ENCODE peak calls at places on chromosomes 3 and 15, in nine cellular contexts. M, E, L, S, G, U, D, O and B are unnamed samples.

GRCh38 chr3:16056210-16056607 is 118.3 kb upstream of the GALNT15 start:
- DNase-seq in M (peak; percentile 45), O (no peak), S (no peak), L (no peak), D (no peak), G (peak; percentile 67), E (peak; percentile 91), U (peak; percentile 46), B (no peak)

GRCh38 chr3:186054481-186055399 is 54.1 kb downstream of the ETV5 start:
- DNase-seq in U (no peak), D (no peak), G (no peak), E (no peak), M (no peak), O (no peak), L (no peak), S (no peak), B (no peak)

GRCh38 chr15:36358094-36358961 is 221.1 kb upstream of the CDIN1 start:
- DNase-seq in S (peak; percentile 49), L (no peak), E (peak; percentile 40), U (peak; percentile 35), D (no peak), M (peak; percentile 96), G (no peak), O (no peak), B (no peak)

GRCh38 chr3:157531301-157531660 is 28.1 kb upstream of the VEPH1 start:
- DNase-seq in O (no peak), E (no peak), S (peak; percentile 39), D (no peak), L (no peak), M (peak; percentile 39), U (peak; percentile 26), G (no peak), B (no peak)

GRCh38 chr3:28667646-28668376 is 319.2 kb upstream of the AZI2 start:
- DNase-seq in L (peak; percentile 39), M (peak; percentile 61), G (peak; percentile 47), O (peak; percentile 47), S (peak; percentile 83), D (peak; percentile 78), E (peak; percentile 83), U (peak; percentile 71), B (peak; percentile 76)

GRCh38 chr3:186930639-186931486 is 537 bp downstream of the ST6GAL1 start:
- DNase-seq in U (peak; percentile 37), M (peak; percentile 59), G (peak; percentile 62), E (peak; percentile 60), O (peak; percentile 77), D (peak; percentile 87), S (peak; percentile 62), L (no peak), B (peak; percentile 73)

GRCh38 chr3:192906940-192907339 is 10.7 kb downstream of the MB21D2 start:
- DNase-seq in U (peak; percentile 68), M (no peak), S (peak; percentile 76), O (no peak), E (no peak), L (no peak), G (no peak), D (no peak), B (no peak)

GRCh38 chr3:138308783-138309182 is 20.9 kb downstream of the NME9 start:
- DNase-seq in M (no peak), E (no peak), D (no peak), S (no peak), O (no peak), L (no peak), U (no peak), G (no peak), B (no peak)

GRCh38 chr3:150761831-150762661 is 923 bp downstream of the SIAH2 start:
- DNase-seq in O (peak; percentile 68), M (peak; percentile 58), S (peak; percentile 64), U (peak; percentile 69), L (no peak), D (peak; percentile 31), E (peak; percentile 75), G (peak; percentile 45), B (peak; percentile 27)

GRCh38 chr3:129314757-129315385 is 36.2 kb downstream of the HMCES start:
- DNase-seq in E (peak; percentile 87), D (peak; percentile 90), M (peak; percentile 90), O (peak; percentile 88), U (peak; percentile 71), S (peak; percentile 79), G (peak; percentile 83), L (no peak), B (peak; percentile 97)
- TF ChIP-seq CTCF in E (no peak), D (no peak), M (no peak), O (no peak), U (no peak), S (no peak), G (no peak), L (no peak), B (peak; percentile 15)

GRCh38 chr15:66685638-66686150 is 16.3 kb upstream of the SMAD6 start:
- DNase-seq in M (no peak), G (no peak), L (no peak), E (no peak), D (no peak), O (no peak), U (no peak), S (peak; percentile 38), B (no peak)
- TF ChIP-seq CTCF in M (peak; percentile 48), G (no peak), L (peak; percentile 57), E (peak; percentile 38), D (no peak), O (no peak), U (no peak), S (peak; percentile 63), B (peak; percentile 31)

DNA sequence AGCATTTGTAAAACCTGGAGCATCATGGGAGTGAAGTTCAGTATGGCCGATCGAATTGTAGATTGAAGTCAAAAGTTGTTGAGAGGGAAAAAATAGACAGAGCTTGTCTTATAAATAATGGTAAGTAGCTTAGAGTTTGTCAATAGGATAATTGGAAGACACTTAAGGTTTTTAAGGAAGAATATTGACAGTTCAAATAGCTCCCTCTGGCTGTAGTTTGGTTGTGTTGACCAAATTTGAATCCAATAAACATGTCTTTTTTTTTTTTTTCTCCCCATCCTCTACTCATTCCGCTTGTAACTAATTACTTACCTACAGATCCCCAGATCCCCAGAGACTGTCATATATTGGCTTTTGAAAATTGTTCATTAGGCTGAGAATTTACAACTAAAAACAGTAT is 677.0 kb downstream of the AGBL1 start:
- DNase-seq in S (no peak), L (no peak), E (no peak), M (no peak), G (no peak), D (no peak), O (no peak), U (peak; percentile 33), B (no peak)
- TF ChIP-seq CTCF in S (no peak), L (no peak), E (peak; percentile 23), M (no peak), G (no peak), D (no peak), O (no peak), U (peak; percentile 34), B (peak; percentile 8)

DNA sequence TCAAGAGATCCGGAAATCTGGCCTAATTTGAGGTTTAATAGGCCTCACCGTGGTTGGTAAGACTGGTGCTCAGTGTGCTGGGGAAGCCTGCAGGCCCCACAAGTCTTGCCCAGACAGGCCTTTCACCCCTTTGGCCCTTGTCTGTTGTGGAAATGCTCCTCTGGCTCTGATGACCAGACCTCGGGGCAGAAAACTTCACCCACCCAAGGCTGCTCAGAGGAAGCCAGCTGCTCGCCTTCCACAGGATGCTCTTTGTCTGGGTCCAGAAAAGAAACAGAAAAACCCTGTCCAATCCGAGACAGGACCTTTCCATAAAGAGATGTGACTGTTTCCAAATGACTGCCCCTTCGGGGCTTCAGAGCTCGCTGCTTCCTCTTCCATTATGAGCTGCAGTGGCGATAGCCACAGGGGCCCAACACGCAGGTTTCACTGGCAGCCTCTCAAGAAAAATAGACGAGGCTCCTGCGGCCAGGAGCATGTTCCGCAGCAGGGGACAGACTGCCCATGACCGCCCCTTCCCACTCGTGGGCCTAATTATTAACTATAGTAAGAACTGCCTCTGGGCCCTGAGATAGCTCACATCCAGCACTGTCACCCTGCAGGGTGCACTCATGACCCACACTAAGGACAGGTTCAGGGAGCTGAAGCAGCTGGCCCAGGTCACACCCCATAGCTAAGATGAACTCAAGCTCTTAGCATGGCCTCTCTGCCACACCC is 6.8 kb upstream of the SNX22 start:
- DNase-seq in D (no peak), S (no peak), L (no peak), E (no peak), O (no peak), U (no peak), M (no peak), G (no peak), B (no peak)
- TF ChIP-seq CTCF in D (no peak), S (no peak), L (no peak), E (no peak), O (no peak), U (no peak), M (no peak), G (no peak), B (no peak)

GRCh38 chr15:68630836-68631235 is 52.0 kb downstream of the CORO2B start:
- DNase-seq in U (no peak), D (no peak), G (no peak), S (no peak), O (no peak), E (no peak), M (no peak), L (no peak), B (no peak)
- TF ChIP-seq CTCF in U (no peak), D (no peak), G (no peak), S (peak; percentile 18), O (no peak), E (no peak), M (peak; percentile 29), L (no peak), B (no peak)